ENCODE peak calls at places on chromosome 6, in seven cellular contexts. One of them, this sample, is unnamed.

GRCh38 chr6:157461000-157461915 is 80.3 kb downstream of the ZDHHC14 start:
- DNase-seq in heart left ventricle: no peak
- DNase-seq in GM23248: no peak
- DNase-seq in heart right ventricle: no peak
- DNase-seq in neuronal stem cell: no peak
- DNase-seq in endodermal cell: peak
- DNase-seq in effector memory CD4-positive, alpha-beta T cell: no peak
- DNase-seq in this sample: peak

GRCh38 chr6:29974901-29975560 is 32.7 kb downstream of the HLA-A start:
- DNase-seq in neuronal stem cell: no peak
- DNase-seq in endodermal cell: peak
- DNase-seq in heart left ventricle: peak
- DNase-seq in effector memory CD4-positive, alpha-beta T cell: no peak
- DNase-seq in GM23248: no peak
- DNase-seq in heart right ventricle: peak
- DNase-seq in this sample: no peak

GRCh38 chr6:156868385-156868784 is 91.2 kb downstream of the ARID1B start:
- DNase-seq in GM23248: no peak
- DNase-seq in heart right ventricle: no peak
- DNase-seq in neuronal stem cell: no peak
- DNase-seq in effector memory CD4-positive, alpha-beta T cell: no peak
- DNase-seq in heart left ventricle: no peak
- DNase-seq in endodermal cell: peak
- DNase-seq in this sample: no peak

GRCh38 chr6:13395272-13396237 is 67.2 kb upstream of the TBC1D7 start:
- DNase-seq in heart left ventricle: peak
- DNase-seq in endodermal cell: no peak
- DNase-seq in GM23248: peak
- DNase-seq in neuronal stem cell: no peak
- DNase-seq in heart right ventricle: peak
- DNase-seq in effector memory CD4-positive, alpha-beta T cell: no peak
- DNase-seq in this sample: peak

GRCh38 chr6:9933674-9934073 is 481.2 kb downstream of the TFAP2A start:
- DNase-seq in heart left ventricle: no peak
- DNase-seq in effector memory CD4-positive, alpha-beta T cell: no peak
- DNase-seq in neuronal stem cell: no peak
- DNase-seq in GM23248: peak
- DNase-seq in heart right ventricle: no peak
- DNase-seq in endodermal cell: no peak
- DNase-seq in this sample: no peak

GRCh38 chr6:41650120-41650519 is 11.9 kb downstream of the MDFI start:
- DNase-seq in effector memory CD4-positive, alpha-beta T cell: no peak
- DNase-seq in endodermal cell: no peak
- DNase-seq in heart left ventricle: no peak
- DNase-seq in GM23248: no peak
- DNase-seq in heart right ventricle: no peak
- DNase-seq in neuronal stem cell: no peak
- DNase-seq in this sample: no peak

GRCh38 chr6:139251377-139252017 is 40.3 kb downstream of the TXLNB start:
- DNase-seq in neuronal stem cell: no peak
- DNase-seq in endodermal cell: no peak
- DNase-seq in heart right ventricle: peak
- DNase-seq in heart left ventricle: peak
- DNase-seq in GM23248: no peak
- DNase-seq in effector memory CD4-positive, alpha-beta T cell: no peak
- DNase-seq in this sample: no peak

GRCh38 chr6:55853008-55854001 is 22.1 kb downstream of the BMP5 start:
- DNase-seq in neuronal stem cell: no peak
- DNase-seq in endodermal cell: no peak
- DNase-seq in effector memory CD4-positive, alpha-beta T cell: no peak
- DNase-seq in heart right ventricle: no peak
- DNase-seq in heart left ventricle: no peak
- DNase-seq in GM23248: no peak
- DNase-seq in this sample: no peak

GRCh38 chr6:98136333-98136732 is 698.0 kb upstream of the POU3F2 start:
- DNase-seq in effector memory CD4-positive, alpha-beta T cell: no peak
- DNase-seq in neuronal stem cell: no peak
- DNase-seq in GM23248: no peak
- DNase-seq in endodermal cell: peak
- DNase-seq in heart right ventricle: no peak
- DNase-seq in heart left ventricle: no peak
- DNase-seq in this sample: no peak

GRCh38 chr6:129050086-129050485 is 167.1 kb downstream of the LAMA2 start:
- DNase-seq in endodermal cell: peak
- DNase-seq in neuronal stem cell: no peak
- DNase-seq in heart left ventricle: no peak
- DNase-seq in heart right ventricle: no peak
- DNase-seq in effector memory CD4-positive, alpha-beta T cell: no peak
- DNase-seq in GM23248: peak
- DNase-seq in this sample: no peak

GRCh38 chr6:123117145-123117908 is 121.3 kb downstream of the CLVS2 start:
- DNase-seq in neuronal stem cell: no peak
- DNase-seq in GM23248: no peak
- DNase-seq in heart right ventricle: no peak
- DNase-seq in heart left ventricle: no peak
- DNase-seq in endodermal cell: no peak
- DNase-seq in effector memory CD4-positive, alpha-beta T cell: no peak
- DNase-seq in this sample: no peak

GRCh38 chr6:128738112-128738511 is 144.8 kb upstream of the LAMA2 start:
- DNase-seq in heart left ventricle: no peak
- DNase-seq in endodermal cell: no peak
- DNase-seq in GM23248: no peak
- DNase-seq in effector memory CD4-positive, alpha-beta T cell: no peak
- DNase-seq in heart right ventricle: no peak
- DNase-seq in neuronal stem cell: no peak
- DNase-seq in this sample: no peak

GRCh38 chr6:107894821-107895396 is 63.1 kb downstream of the SEC63 start:
- DNase-seq in GM23248: peak
- DNase-seq in effector memory CD4-positive, alpha-beta T cell: no peak
- DNase-seq in endodermal cell: no peak
- DNase-seq in heart right ventricle: no peak
- DNase-seq in neuronal stem cell: no peak
- DNase-seq in heart left ventricle: no peak
- DNase-seq in this sample: no peak

GRCh38 chr6:79737172-79737571 is 106.0 kb downstream of the SH3BGRL2 start:
- DNase-seq in endodermal cell: no peak
- DNase-seq in neuronal stem cell: no peak
- DNase-seq in GM23248: no peak
- DNase-seq in effector memory CD4-positive, alpha-beta T cell: no peak
- DNase-seq in heart left ventricle: no peak
- DNase-seq in heart right ventricle: no peak
- DNase-seq in this sample: no peak

GRCh38 chr6:149078383-149078782 is 239.1 kb upstream of the TAB2 start:
- DNase-seq in neuronal stem cell: no peak
- DNase-seq in effector memory CD4-positive, alpha-beta T cell: no peak
- DNase-seq in GM23248: no peak
- DNase-seq in endodermal cell: no peak
- DNase-seq in heart right ventricle: no peak
- DNase-seq in heart left ventricle: no peak
- DNase-seq in this sample: no peak

GRCh38 chr6:138309695-138310094 is 68.0 kb upstream of the SMIM28 start:
- DNase-seq in effector memory CD4-positive, alpha-beta T cell: no peak
- DNase-seq in GM23248: no peak
- DNase-seq in endodermal cell: no peak
- DNase-seq in neuronal stem cell: no peak
- DNase-seq in heart right ventricle: no peak
- DNase-seq in heart left ventricle: no peak
- DNase-seq in this sample: no peak

GRCh38 chr6:157548635-157549467 is 167.9 kb downstream of the ZDHHC14 start:
- DNase-seq in endodermal cell: peak
- DNase-seq in effector memory CD4-positive, alpha-beta T cell: no peak
- DNase-seq in heart left ventricle: no peak
- DNase-seq in heart right ventricle: no peak
- DNase-seq in neuronal stem cell: no peak
- DNase-seq in GM23248: no peak
- DNase-seq in this sample: no peak

GRCh38 chr6:80676386-80676785 is 569.9 kb downstream of the BCKDHB start:
- DNase-seq in endodermal cell: no peak
- DNase-seq in neuronal stem cell: no peak
- DNase-seq in heart right ventricle: no peak
- DNase-seq in heart left ventricle: no peak
- DNase-seq in GM23248: peak
- DNase-seq in effector memory CD4-positive, alpha-beta T cell: no peak
- DNase-seq in this sample: no peak

GRCh38 chr6:151254451-151255081 is 14.8 kb downstream of the AKAP12 start:
- DNase-seq in effector memory CD4-positive, alpha-beta T cell: no peak
- DNase-seq in heart right ventricle: no peak
- DNase-seq in GM23248: peak
- DNase-seq in neuronal stem cell: no peak
- DNase-seq in heart left ventricle: no peak
- DNase-seq in endodermal cell: peak
- DNase-seq in this sample: no peak
- H3K27ac ChIP-seq in effector memory CD4-positive, alpha-beta T cell: no peak
- H3K27ac ChIP-seq in heart right ventricle: no peak
- H3K27ac ChIP-seq in GM23248: no peak
- H3K27ac ChIP-seq in neuronal stem cell: peak
- H3K27ac ChIP-seq in heart left ventricle: peak
- H3K27ac ChIP-seq in endodermal cell: no peak
- H3K27ac ChIP-seq in this sample: no peak

GRCh38 chr6:151241853-151242252 is 2.1 kb downstream of the AKAP12 start:
- DNase-seq in effector memory CD4-positive, alpha-beta T cell: no peak
- DNase-seq in endodermal cell: no peak
- DNase-seq in heart left ventricle: no peak
- DNase-seq in neuronal stem cell: no peak
- DNase-seq in GM23248: no peak
- DNase-seq in heart right ventricle: no peak
- DNase-seq in this sample: no peak
- H3K27ac ChIP-seq in effector memory CD4-positive, alpha-beta T cell: no peak
- H3K27ac ChIP-seq in endodermal cell: no peak
- H3K27ac ChIP-seq in heart left ventricle: peak
- H3K27ac ChIP-seq in neuronal stem cell: no peak
- H3K27ac ChIP-seq in GM23248: no peak
- H3K27ac ChIP-seq in heart right ventricle: no peak
- H3K27ac ChIP-seq in this sample: no peak

DNA sequence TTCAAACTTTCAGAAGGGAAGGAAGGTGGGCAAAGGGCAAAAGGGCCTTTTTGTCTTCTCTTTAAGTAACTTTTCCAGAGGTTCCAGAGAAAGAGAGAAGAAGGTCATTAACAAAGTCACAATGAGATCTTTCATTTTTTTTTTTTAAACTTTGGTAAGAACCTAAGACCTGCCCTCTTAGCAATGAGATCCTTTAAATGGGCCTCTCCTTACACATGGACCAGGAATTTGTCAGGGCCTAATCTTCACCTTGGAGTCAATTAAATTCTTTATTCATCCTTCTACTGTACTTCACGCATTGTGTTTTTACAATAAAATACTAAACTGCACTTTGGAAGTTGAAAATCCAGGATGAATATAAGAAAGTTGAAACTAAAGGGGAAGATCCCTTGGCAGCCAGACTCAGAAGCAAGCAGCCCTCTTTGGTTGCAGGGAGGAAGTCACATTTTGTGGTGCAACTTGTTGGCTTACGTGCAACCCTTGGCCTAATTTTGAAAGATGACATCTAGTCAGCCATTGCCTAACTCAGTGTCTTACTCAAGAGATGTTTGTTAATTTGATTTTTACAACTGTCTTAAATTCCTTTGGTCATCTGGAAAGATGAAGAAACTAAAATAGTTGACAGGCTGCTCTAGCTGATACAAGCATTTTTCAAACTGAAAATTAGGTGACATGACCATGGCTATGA is 11.9 kb upstream of the TMEM170B start:
- DNase-seq in endodermal cell: no peak
- DNase-seq in GM23248: peak
- DNase-seq in heart right ventricle: no peak
- DNase-seq in heart left ventricle: peak
- DNase-seq in effector memory CD4-positive, alpha-beta T cell: no peak
- DNase-seq in neuronal stem cell: no peak
- DNase-seq in this sample: no peak
- H3K27ac ChIP-seq in endodermal cell: no peak
- H3K27ac ChIP-seq in GM23248: peak
- H3K27ac ChIP-seq in heart right ventricle: no peak
- H3K27ac ChIP-seq in heart left ventricle: no peak
- H3K27ac ChIP-seq in effector memory CD4-positive, alpha-beta T cell: no peak
- H3K27ac ChIP-seq in neuronal stem cell: no peak
- H3K27ac ChIP-seq in this sample: no peak

GRCh38 chr6:33740204-33740608 is 6.5 kb downstream of the IP6K3 start:
- DNase-seq in heart right ventricle: peak
- DNase-seq in neuronal stem cell: no peak
- DNase-seq in effector memory CD4-positive, alpha-beta T cell: no peak
- DNase-seq in heart left ventricle: peak
- DNase-seq in GM23248: no peak
- DNase-seq in endodermal cell: no peak
- DNase-seq in this sample: no peak

GRCh38 chr6:33740794-33741193 is 5.9 kb downstream of the IP6K3 start:
- DNase-seq in GM23248: no peak
- DNase-seq in effector memory CD4-positive, alpha-beta T cell: no peak
- DNase-seq in endodermal cell: no peak
- DNase-seq in heart right ventricle: no peak
- DNase-seq in neuronal stem cell: no peak
- DNase-seq in heart left ventricle: no peak
- DNase-seq in this sample: no peak

GRCh38 chr6:33738153-33738552 is 8.6 kb downstream of the IP6K3 start:
- DNase-seq in heart left ventricle: no peak
- DNase-seq in neuronal stem cell: no peak
- DNase-seq in GM23248: no peak
- DNase-seq in heart right ventricle: no peak
- DNase-seq in effector memory CD4-positive, alpha-beta T cell: no peak
- DNase-seq in endodermal cell: no peak
- DNase-seq in this sample: no peak

GRCh38 chr6:33738879-33739278 is 7.8 kb downstream of the IP6K3 start:
- DNase-seq in endodermal cell: no peak
- DNase-seq in heart left ventricle: no peak
- DNase-seq in heart right ventricle: no peak
- DNase-seq in GM23248: no peak
- DNase-seq in effector memory CD4-positive, alpha-beta T cell: no peak
- DNase-seq in neuronal stem cell: no peak
- DNase-seq in this sample: no peak

GRCh38 chr6:33739611-33740010 is 7.1 kb downstream of the IP6K3 start:
- DNase-seq in heart left ventricle: no peak
- DNase-seq in effector memory CD4-positive, alpha-beta T cell: no peak
- DNase-seq in GM23248: no peak
- DNase-seq in endodermal cell: no peak
- DNase-seq in neuronal stem cell: no peak
- DNase-seq in heart right ventricle: no peak
- DNase-seq in this sample: no peak
- H3K27ac ChIP-seq in heart left ventricle: peak
- H3K27ac ChIP-seq in effector memory CD4-positive, alpha-beta T cell: no peak
- H3K27ac ChIP-seq in GM23248: no peak
- H3K27ac ChIP-seq in endodermal cell: no peak
- H3K27ac ChIP-seq in neuronal stem cell: no peak
- H3K27ac ChIP-seq in heart right ventricle: peak
- H3K27ac ChIP-seq in this sample: no peak

This sample was measured in substantia nigra.